ENCODE peak calls at places on chromosome 12, in six cellular contexts. U, Z, Q, C, J and O are unnamed samples.

GRCh38 chr12:96197503-96198272 is 3.5 kb downstream of the ELK3 start:
- DNase-seq in U (no peak), J (no peak), Q (no peak), Z (peak; percentile 87), C (no peak), O (no peak)

GRCh38 chr12:55707841-55708694 is at the start of gene ITGA7:
- DNase-seq in J (peak; percentile 61), C (peak; percentile 69), U (peak; percentile 95), Q (peak; percentile 33), Z (no peak), O (no peak)

GRCh38 chr12:14911131-14911530 is 25.5 kb upstream of the MGP start:
- DNase-seq in Q (no peak), U (no peak), Z (no peak), C (no peak), J (no peak), O (no peak)

GRCh38 chr12:71810905-71811304 is 28.7 kb upstream of the TBC1D15 start:
- DNase-seq in Z (no peak), C (no peak), U (no peak), Q (no peak), J (no peak), O (no peak)

GRCh38 chr12:12954361-12954760 is 2.4 kb upstream of the GPRC5D start:
- DNase-seq in J (no peak), Z (peak; percentile 18), C (no peak), Q (no peak), U (no peak), O (no peak)

GRCh38 chr12:104147346-104147745 is 9.3 kb upstream of the NFYB start:
- DNase-seq in C (no peak), Z (no peak), J (no peak), U (peak; percentile 59), Q (no peak), O (no peak)

GRCh38 chr12:78101946-78102635 is 271.4 kb downstream of the NAV3 start:
- DNase-seq in C (no peak), Z (no peak), Q (no peak), J (no peak), U (no peak), O (no peak)

GRCh38 chr12:14558377-14559051 is 9.2 kb downstream of the PLBD1 start:
- DNase-seq in C (no peak), Z (no peak), J (no peak), Q (no peak), U (no peak), O (no peak)

GRCh38 chr12:40336573-40337199 is 111.9 kb downstream of the LRRK2 start:
- DNase-seq in Z (no peak), C (no peak), U (no peak), J (no peak), Q (no peak), O (peak; percentile 9)

GRCh38 chr12:12442548-12443071 is 85.7 kb downstream of the BORCS5 start:
- DNase-seq in C (no peak), J (no peak), U (no peak), Q (no peak), Z (no peak), O (no peak)

GRCh38 chr12:63770375-63770774 is 9.3 kb upstream of the RXYLT1 start:
- DNase-seq in U (no peak), C (no peak), Q (no peak), J (no peak), Z (no peak), O (no peak)

GRCh38 chr12:53172352-53172751 is 8.2 kb upstream of the ZNF740 start:
- DNase-seq in Z (no peak), C (no peak), Q (no peak), J (no peak), U (no peak), O (no peak)

GRCh38 chr12:19842116-19842515 is 402.8 kb downstream of the AEBP2 start:
- DNase-seq in Q (no peak), C (no peak), U (no peak), Z (no peak), J (no peak), O (no peak)

GRCh38 chr12:71552728-71553501 is 110.7 kb downstream of the ZFC3H1 start:
- DNase-seq in Z (no peak), J (no peak), Q (no peak), C (no peak), U (no peak), O (no peak)

GRCh38 chr12:121786441-121786825 is 7.1 kb downstream of the RHOF start:
- DNase-seq in Z (no peak), C (peak; percentile 45), U (no peak), J (no peak), Q (no peak), O (no peak)

GRCh38 chr12:109264095-109264942 is 44.8 kb downstream of the FOXN4 start:
- DNase-seq in Q (no peak), U (peak; percentile 75), Z (peak; percentile 6), C (peak; percentile 41), J (no peak), O (peak; percentile 71)

GRCh38 chr12:53221203-53222076 is 10.6 kb downstream of the RARG start:
- DNase-seq in Z (no peak), C (peak; percentile 65), J (peak; percentile 36), U (peak; percentile 96), Q (no peak), O (peak; percentile 40)

GRCh38 chr12:109949089-109949488 is 47.1 kb downstream of the GIT2 start:
- DNase-seq in C (no peak), U (no peak), Q (no peak), Z (peak; percentile 48), J (no peak), O (no peak)

GRCh38 chr12:39990122-39991101 is 115.5 kb downstream of the SLC2A13 start:
- DNase-seq in Z (no peak), Q (peak; percentile 44), C (peak; percentile 46), U (no peak), J (peak; percentile 36), O (no peak)

GRCh38 chr12:109033239-109034196 is 12.7 kb upstream of the SVOP start:
- DNase-seq in U (no peak), C (no peak), Q (no peak), J (no peak), Z (no peak), O (no peak)

GRCh38 chr12:90245396-90245795 is 536.8 kb upstream of the ATP2B1 start:
- DNase-seq in Z (no peak), Q (no peak), J (no peak), C (no peak), U (no peak), O (no peak)

GRCh38 chr12:6263931-6264330 is 46.6 kb upstream of the PLEKHG6 start:
- DNase-seq in Z (no peak), C (no peak), U (no peak), Q (no peak), J (no peak), O (no peak)

GRCh38 chr12:90576707-90577106 is 378.3 kb downstream of the CCER1 start:
- DNase-seq in Q (no peak), C (no peak), U (no peak), J (no peak), Z (no peak), O (no peak)

GRCh38 chr12:71183018-71183417 is 25.2 kb upstream of the TSPAN8 start:
- DNase-seq in C (no peak), Z (peak; percentile 41), U (no peak), Q (no peak), J (no peak), O (no peak)

GRCh38 chr12:8829128-8829524 is 6.7 kb downstream of the A2ML1 start:
- DNase-seq in U (no peak), Q (no peak), Z (no peak), C (no peak), J (no peak), O (no peak)

GRCh38 chr12:53569174-53569557 is 57.0 kb downstream of the ATF7 start:
- DNase-seq in Q (no peak), Z (no peak), C (no peak), U (no peak), J (no peak), O (no peak)

GRCh38 chr12:67356400-67356799 is 87.2 kb downstream of the CAND1 start:
- DNase-seq in Q (no peak), J (no peak), Z (no peak), C (no peak), U (no peak), O (no peak)

GRCh38 chr12:28742791-28743190 is 406.3 kb upstream of the FAR2 start:
- DNase-seq in U (no peak), J (no peak), Q (no peak), Z (peak; percentile 9), C (no peak), O (no peak)

GRCh38 chr12:72511906-72512305 is 239.7 kb downstream of the TRHDE start:
- DNase-seq in Q (no peak), J (no peak), C (no peak), Z (peak; percentile 60), U (no peak), O (no peak)

GRCh38 chr12:67748761-67749075 is 100.2 kb downstream of the DYRK2 start:
- DNase-seq in C (no peak), U (no peak), J (no peak), Q (no peak), Z (no peak), O (no peak)

GRCh38 chr12:126353604-126354003 is 1288.4 kb downstream of the AACS start:
- DNase-seq in J (no peak), U (no peak), C (no peak), Q (no peak), Z (no peak), O (no peak)

GRCh38 chr12:79056775-79057174 is 192.2 kb downstream of the SYT1 start:
- DNase-seq in Z (no peak), J (no peak), U (no peak), C (no peak), Q (no peak), O (no peak)

GRCh38 chr12:94534761-94535613 is 75.3 kb upstream of the CEP83 start:
- DNase-seq in Z (no peak), C (no peak), J (no peak), U (no peak), Q (no peak), O (no peak)

GRCh38 chr12:13386269-13387039 is 189.9 kb downstream of the EMP1 start:
- DNase-seq in C (no peak), U (no peak), Z (no peak), Q (no peak), J (no peak), O (no peak)

GRCh38 chr12:123047289-123047688 is 66.8 kb downstream of the ARL6IP4 start:
- DNase-seq in Z (no peak), C (no peak), U (no peak), J (no peak), Q (no peak), O (no peak)

GRCh38 chr12:3405821-3406220 is 85.2 kb upstream of the PRMT8 start:
- DNase-seq in Q (no peak), Z (no peak), J (no peak), U (no peak), C (no peak), O (no peak)

GRCh38 chr12:117441751-117442150 is 80.3 kb upstream of the NOS1 start:
- DNase-seq in C (no peak), J (no peak), U (no peak), Q (no peak), Z (no peak), O (no peak)

GRCh38 chr12:103169-103981 is 36.8 kb downstream of the IQSEC3 start:
- DNase-seq in U (no peak), J (no peak), C (no peak), Q (no peak), Z (no peak), O (no peak)

GRCh38 chr12:68428211-68428610 is 96.0 kb upstream of the MDM1 start:
- DNase-seq in Z (no peak), Q (no peak), C (no peak), J (no peak), U (no peak), O (no peak)